ENCODE peak calls at places on chromosomes 1 and 21, in nine cellular contexts. One of them, this sample, is unnamed.

GRCh38 chr1:12775443-12775842 is 1.9 kb downstream of the PRAMEF12 start:
- DNase-seq in tibial artery: no peak
- DNase-seq in sigmoid colon: no peak
- DNase-seq in ovary: no peak
- DNase-seq in stomach: no peak
- DNase-seq in GM20000: no peak
- DNase-seq in foreskin fibroblast: no peak
- DNase-seq in GM06990: no peak
- DNase-seq in OCI-LY7: no peak
- DNase-seq in this sample: no peak

GRCh38 chr1:9359898-9360297 is 67.2 kb downstream of the SPSB1 start:
- DNase-seq in sigmoid colon: no peak
- DNase-seq in stomach: no peak
- DNase-seq in ovary: no peak
- DNase-seq in GM06990: no peak
- DNase-seq in OCI-LY7: no peak
- DNase-seq in tibial artery: no peak
- DNase-seq in foreskin fibroblast: no peak
- DNase-seq in GM20000: no peak
- DNase-seq in this sample: no peak

GRCh38 chr21:34968414-34969333 is 80.4 kb downstream of the RUNX1 start:
- DNase-seq in GM20000: peak
- DNase-seq in OCI-LY7: no peak
- DNase-seq in GM06990: no peak
- DNase-seq in stomach: no peak
- DNase-seq in foreskin fibroblast: no peak
- DNase-seq in sigmoid colon: no peak
- DNase-seq in ovary: no peak
- DNase-seq in tibial artery: no peak
- DNase-seq in this sample: no peak

GRCh38 chr1:226201029-226201593 is 14.6 kb upstream of the ACBD3 start:
- DNase-seq in ovary: no peak
- DNase-seq in stomach: no peak
- DNase-seq in tibial artery: no peak
- DNase-seq in GM20000: peak
- DNase-seq in sigmoid colon: no peak
- DNase-seq in OCI-LY7: peak
- DNase-seq in GM06990: no peak
- DNase-seq in foreskin fibroblast: no peak
- DNase-seq in this sample: peak

GRCh38 chr1:220876511-220877347 is 2.5 kb upstream of the HLX start:
- DNase-seq in sigmoid colon: no peak
- DNase-seq in GM06990: peak
- DNase-seq in GM20000: peak
- DNase-seq in foreskin fibroblast: no peak
- DNase-seq in stomach: no peak
- DNase-seq in OCI-LY7: no peak
- DNase-seq in tibial artery: no peak
- DNase-seq in ovary: no peak
- DNase-seq in this sample: peak

GRCh38 chr21:41438425-41439113 is 12.5 kb downstream of the MX1 start:
- DNase-seq in foreskin fibroblast: no peak
- DNase-seq in GM20000: no peak
- DNase-seq in tibial artery: peak
- DNase-seq in stomach: no peak
- DNase-seq in GM06990: no peak
- DNase-seq in ovary: no peak
- DNase-seq in sigmoid colon: no peak
- DNase-seq in OCI-LY7: no peak
- DNase-seq in this sample: no peak

GRCh38 chr1:46244656-46245371 is 2.7 kb upstream of the RAD54L start:
- DNase-seq in foreskin fibroblast: peak
- DNase-seq in tibial artery: no peak
- DNase-seq in sigmoid colon: no peak
- DNase-seq in GM06990: peak
- DNase-seq in OCI-LY7: peak
- DNase-seq in stomach: no peak
- DNase-seq in GM20000: peak
- DNase-seq in ovary: no peak
- DNase-seq in this sample: peak

GRCh38 chr1:27593341-27594326 is 10.3 kb downstream of the AHDC1 start:
- DNase-seq in GM06990: no peak
- DNase-seq in foreskin fibroblast: no peak
- DNase-seq in OCI-LY7: no peak
- DNase-seq in GM20000: no peak
- DNase-seq in tibial artery: no peak
- DNase-seq in sigmoid colon: no peak
- DNase-seq in ovary: no peak
- DNase-seq in stomach: no peak
- DNase-seq in this sample: no peak

GRCh38 chr21:35603471-35603870 is 456.9 kb downstream of the SETD4 start:
- DNase-seq in ovary: no peak
- DNase-seq in tibial artery: no peak
- DNase-seq in GM20000: no peak
- DNase-seq in GM06990: no peak
- DNase-seq in foreskin fibroblast: no peak
- DNase-seq in stomach: no peak
- DNase-seq in sigmoid colon: no peak
- DNase-seq in OCI-LY7: no peak
- DNase-seq in this sample: no peak

GRCh38 chr1:39639333-39640130 is at the start of gene HEYL:
- DNase-seq in ovary: peak
- DNase-seq in GM20000: peak
- DNase-seq in foreskin fibroblast: no peak
- DNase-seq in sigmoid colon: peak
- DNase-seq in GM06990: peak
- DNase-seq in stomach: peak
- DNase-seq in OCI-LY7: no peak
- DNase-seq in tibial artery: peak
- DNase-seq in this sample: peak

GRCh38 chr1:180136311-180136967 is 18.2 kb upstream of the QSOX1 start:
- DNase-seq in GM06990: no peak
- DNase-seq in ovary: no peak
- DNase-seq in GM20000: no peak
- DNase-seq in OCI-LY7: no peak
- DNase-seq in sigmoid colon: no peak
- DNase-seq in foreskin fibroblast: peak
- DNase-seq in tibial artery: no peak
- DNase-seq in stomach: no peak
- DNase-seq in this sample: no peak

GRCh38 chr21:31604591-31605190 is 54.8 kb upstream of the SOD1 start:
- DNase-seq in stomach: peak
- DNase-seq in foreskin fibroblast: peak
- DNase-seq in GM20000: peak
- DNase-seq in tibial artery: no peak
- DNase-seq in sigmoid colon: peak
- DNase-seq in GM06990: no peak
- DNase-seq in ovary: peak
- DNase-seq in OCI-LY7: peak
- DNase-seq in this sample: peak

GRCh38 chr1:53516181-53516580 is 57.0 kb downstream of the DMRTB1 start:
- DNase-seq in OCI-LY7: no peak
- DNase-seq in GM06990: no peak
- DNase-seq in ovary: no peak
- DNase-seq in stomach: no peak
- DNase-seq in GM20000: no peak
- DNase-seq in sigmoid colon: no peak
- DNase-seq in tibial artery: no peak
- DNase-seq in foreskin fibroblast: no peak
- DNase-seq in this sample: no peak
- TF ChIP-seq CTCF in OCI-LY7: no peak
- TF ChIP-seq CTCF in GM06990: no peak
- TF ChIP-seq CTCF in ovary: no peak
- TF ChIP-seq CTCF in stomach: no peak
- TF ChIP-seq CTCF in GM20000: no peak
- TF ChIP-seq CTCF in sigmoid colon: no peak
- TF ChIP-seq CTCF in tibial artery: no peak
- TF ChIP-seq CTCF in foreskin fibroblast: no peak
- TF ChIP-seq CTCF in this sample: no peak

DNA sequence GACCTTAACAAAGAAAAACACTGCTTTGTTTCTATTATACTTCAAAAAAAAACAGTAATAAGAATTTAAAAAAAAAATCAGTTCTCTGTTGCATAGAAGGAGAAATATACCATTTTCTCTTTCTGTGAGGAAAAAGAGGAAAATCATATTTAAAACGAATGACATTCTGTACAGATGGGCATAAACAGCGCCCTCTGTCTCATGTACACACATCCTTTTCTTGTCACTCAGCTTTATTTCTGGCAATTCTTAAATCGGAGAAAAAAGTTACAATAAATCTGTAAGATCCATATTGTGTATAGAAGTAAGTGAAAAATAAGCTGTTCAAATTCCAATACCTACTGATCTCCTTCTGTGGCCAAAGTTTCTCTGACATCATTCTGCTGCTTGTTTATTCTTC is 245.4 kb downstream of the SMYD3 start:
- DNase-seq in tibial artery: no peak
- DNase-seq in ovary: no peak
- DNase-seq in foreskin fibroblast: no peak
- DNase-seq in stomach: no peak
- DNase-seq in OCI-LY7: no peak
- DNase-seq in sigmoid colon: no peak
- DNase-seq in GM06990: no peak
- DNase-seq in GM20000: no peak
- DNase-seq in this sample: no peak
- TF ChIP-seq CTCF in tibial artery: no peak
- TF ChIP-seq CTCF in ovary: no peak
- TF ChIP-seq CTCF in foreskin fibroblast: peak
- TF ChIP-seq CTCF in stomach: no peak
- TF ChIP-seq CTCF in OCI-LY7: peak
- TF ChIP-seq CTCF in sigmoid colon: no peak
- TF ChIP-seq CTCF in GM06990: peak
- TF ChIP-seq CTCF in GM20000: no peak
- TF ChIP-seq CTCF in this sample: no peak

GRCh38 chr1:80989455-80989854 is 811.3 kb upstream of the ADGRL2 start:
- DNase-seq in tibial artery: no peak
- DNase-seq in foreskin fibroblast: peak
- DNase-seq in GM20000: no peak
- DNase-seq in OCI-LY7: no peak
- DNase-seq in GM06990: no peak
- DNase-seq in stomach: no peak
- DNase-seq in sigmoid colon: no peak
- DNase-seq in ovary: no peak
- DNase-seq in this sample: no peak
- TF ChIP-seq CTCF in tibial artery: no peak
- TF ChIP-seq CTCF in foreskin fibroblast: no peak
- TF ChIP-seq CTCF in GM20000: no peak
- TF ChIP-seq CTCF in OCI-LY7: no peak
- TF ChIP-seq CTCF in GM06990: no peak
- TF ChIP-seq CTCF in stomach: no peak
- TF ChIP-seq CTCF in sigmoid colon: no peak
- TF ChIP-seq CTCF in ovary: no peak
- TF ChIP-seq CTCF in this sample: no peak

GRCh38 chr1:31182352-31182751 is 57.3 kb downstream of the NKAIN1 start:
- DNase-seq in foreskin fibroblast: peak
- DNase-seq in GM06990: peak
- DNase-seq in stomach: peak
- DNase-seq in ovary: peak
- DNase-seq in OCI-LY7: peak
- DNase-seq in GM20000: peak
- DNase-seq in sigmoid colon: peak
- DNase-seq in tibial artery: peak
- DNase-seq in this sample: peak
- TF ChIP-seq CTCF in foreskin fibroblast: peak
- TF ChIP-seq CTCF in GM06990: peak
- TF ChIP-seq CTCF in stomach: no peak
- TF ChIP-seq CTCF in ovary: no peak
- TF ChIP-seq CTCF in OCI-LY7: no peak
- TF ChIP-seq CTCF in GM20000: no peak
- TF ChIP-seq CTCF in sigmoid colon: no peak
- TF ChIP-seq CTCF in tibial artery: no peak
- TF ChIP-seq CTCF in this sample: peak

GRCh38 chr21:25963186-25963585 is 207.4 kb downstream of the APP start:
- DNase-seq in OCI-LY7: no peak
- DNase-seq in foreskin fibroblast: no peak
- DNase-seq in GM20000: no peak
- DNase-seq in stomach: no peak
- DNase-seq in ovary: no peak
- DNase-seq in tibial artery: no peak
- DNase-seq in GM06990: no peak
- DNase-seq in sigmoid colon: no peak
- DNase-seq in this sample: no peak
- TF ChIP-seq CTCF in OCI-LY7: no peak
- TF ChIP-seq CTCF in foreskin fibroblast: no peak
- TF ChIP-seq CTCF in GM20000: no peak
- TF ChIP-seq CTCF in stomach: no peak
- TF ChIP-seq CTCF in ovary: no peak
- TF ChIP-seq CTCF in tibial artery: no peak
- TF ChIP-seq CTCF in GM06990: no peak
- TF ChIP-seq CTCF in sigmoid colon: no peak
- TF ChIP-seq CTCF in this sample: no peak

DNA sequence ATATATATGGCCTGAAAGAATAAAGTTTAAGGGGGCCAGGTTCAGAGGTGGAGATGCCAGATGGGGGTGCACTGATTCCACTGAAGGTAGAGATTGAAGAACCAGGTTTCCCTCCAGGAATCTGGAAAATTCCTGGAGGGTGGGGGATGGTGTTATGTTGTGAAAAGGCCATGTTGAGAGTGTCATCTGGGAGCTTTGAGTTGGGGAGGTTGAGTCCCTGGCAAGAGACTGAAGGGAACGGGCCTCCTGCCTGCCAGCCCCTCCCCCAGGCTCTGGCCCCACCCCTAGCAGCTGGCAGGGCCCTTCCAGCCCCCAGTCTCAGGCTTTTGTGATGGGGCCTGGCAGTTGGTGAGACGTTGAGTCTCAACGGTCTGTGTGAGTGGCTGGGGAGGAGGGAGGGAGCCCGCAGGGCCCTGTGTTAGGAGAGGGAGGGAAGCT is 4.1 kb downstream of the PTPRU start:
- DNase-seq in sigmoid colon: no peak
- DNase-seq in GM20000: no peak
- DNase-seq in OCI-LY7: no peak
- DNase-seq in stomach: no peak
- DNase-seq in ovary: no peak
- DNase-seq in GM06990: no peak
- DNase-seq in tibial artery: no peak
- DNase-seq in foreskin fibroblast: no peak
- DNase-seq in this sample: no peak
- TF ChIP-seq CTCF in sigmoid colon: no peak
- TF ChIP-seq CTCF in GM20000: no peak
- TF ChIP-seq CTCF in OCI-LY7: peak
- TF ChIP-seq CTCF in stomach: no peak
- TF ChIP-seq CTCF in ovary: no peak
- TF ChIP-seq CTCF in GM06990: peak
- TF ChIP-seq CTCF in tibial artery: no peak
- TF ChIP-seq CTCF in foreskin fibroblast: peak
- TF ChIP-seq CTCF in this sample: no peak